ENCODE peak calls at places on chromosomes 2 and 18, in ten cellular contexts. X is transverse colon, P is sigmoid colon, H is stomach, Z is suprapubic skin, S is upper lobe of left lung, Y is tibial nerve, O is H1, U is SK-N-SH, E is K562. W is an unnamed sample. For H3K27me3, the result is how much of the 10 kb centered on the place peaks cover.

GRCh38 chr2:467892-468630 is 180.2 kb upstream of the ALKAL2 start:
- DNase-seq in U (peak), E (no peak), O (peak), P (no peak), S (no peak), Z (no peak), H (no peak), Y (no peak), X (no peak), W (no peak)

GRCh38 chr2:145460151-145460550 is 940.2 kb upstream of the ZEB2 start:
- DNase-seq in X (no peak), U (no peak), Z (no peak), H (no peak), P (no peak), S (no peak), Y (no peak), E (no peak), O (no peak), W (no peak)

GRCh38 chr2:228048838-228049490 is 132.5 kb downstream of the SPHKAP start:
- DNase-seq in P (no peak), O (no peak), Y (no peak), X (peak), U (peak), S (peak), Z (no peak), H (peak), E (peak), W (no peak)

GRCh38 chr2:121617042-121617599 is 32.1 kb downstream of the CLASP1 start:
- DNase-seq in H (no peak), O (no peak), E (no peak), P (no peak), Z (no peak), S (no peak), X (no peak), U (no peak), Y (no peak), W (no peak)

GRCh38 chr2:236782938-236783337 is 213.3 kb downstream of the ACKR3 start:
- DNase-seq in Y (no peak), H (no peak), O (no peak), P (no peak), Z (peak), E (no peak), S (no peak), X (no peak), U (no peak), W (no peak)

GRCh38 chr18:75923169-75923568 is 495.7 kb upstream of the SMIM21 start:
- DNase-seq in Y (peak), O (no peak), U (no peak), E (no peak), Z (peak), S (peak), X (peak), P (peak), H (no peak), W (peak)

GRCh38 chr2:121080013-121080772 is 204.8 kb downstream of the TFCP2L1 start:
- DNase-seq in Y (no peak), U (peak), X (peak), P (peak), H (peak), Z (peak), S (peak), O (peak), E (peak), W (peak)

GRCh38 chr2:119435148-119435952 is 3.7 kb downstream of the TMEM37 start:
- DNase-seq in E (no peak), O (no peak), S (no peak), X (peak), H (no peak), Z (no peak), U (no peak), Y (no peak), P (no peak), W (no peak)

GRCh38 chr18:32851936-32852335 is 79.1 kb upstream of the KLHL14 start:
- DNase-seq in E (no peak), Y (no peak), X (no peak), U (no peak), O (no peak), H (no peak), S (no peak), Z (no peak), P (no peak), W (no peak)

GRCh38 chr2:98734157-98734556 is 3.2 kb upstream of the MGAT4A start:
- DNase-seq in S (no peak), P (no peak), O (no peak), X (no peak), U (no peak), H (no peak), Z (no peak), Y (no peak), E (no peak), W (no peak)
- H3K27me3 ChIP-seq in S (under half), P (under half), O (under half), X (under half), U (under half), H (under half), Z (under half), Y (under half), E (under half), W (under half)

GRCh38 chr2:29747786-29748470 is 173.5 kb downstream of the ALK start:
- DNase-seq in H (no peak), S (peak), Z (no peak), Y (no peak), U (no peak), P (no peak), X (no peak), E (no peak), O (no peak), W (no peak)
- TF ChIP-seq EP300 in H (no peak), S (no peak), Z (no peak), Y (no peak), U (peak), P (no peak), X (no peak), E (no peak), O (no peak), W (no peak)

DNA sequence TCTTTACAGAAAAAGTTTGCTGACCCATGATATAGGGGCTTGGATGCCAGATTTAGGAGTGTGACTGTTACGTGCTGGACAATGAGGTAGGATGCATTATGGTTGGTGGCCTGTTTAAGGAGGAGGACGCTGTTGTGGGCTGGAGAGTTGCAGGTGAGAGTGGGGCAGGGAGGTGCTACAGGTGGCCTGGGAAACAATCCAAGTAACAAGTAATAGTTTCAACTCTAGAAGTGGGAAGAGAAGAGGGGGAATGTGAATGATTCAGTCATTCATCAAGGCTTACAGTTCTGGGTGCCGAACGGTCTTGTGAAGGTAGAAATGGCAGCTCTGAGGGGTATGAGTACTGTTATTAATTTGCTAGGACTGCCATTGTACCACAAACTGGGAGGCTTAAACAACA is 6.2 kb downstream of the FABP1 start:
- DNase-seq in O (no peak), U (no peak), E (no peak), P (no peak), X (no peak), Z (no peak), S (no peak), H (no peak), Y (no peak), W (no peak)
- H3K27me3 ChIP-seq in O (under half), U (under half), E (under half), P (under half), X (under half), Z (under half), S (under half), H (under half), Y (under half), W (under half)

DNA sequence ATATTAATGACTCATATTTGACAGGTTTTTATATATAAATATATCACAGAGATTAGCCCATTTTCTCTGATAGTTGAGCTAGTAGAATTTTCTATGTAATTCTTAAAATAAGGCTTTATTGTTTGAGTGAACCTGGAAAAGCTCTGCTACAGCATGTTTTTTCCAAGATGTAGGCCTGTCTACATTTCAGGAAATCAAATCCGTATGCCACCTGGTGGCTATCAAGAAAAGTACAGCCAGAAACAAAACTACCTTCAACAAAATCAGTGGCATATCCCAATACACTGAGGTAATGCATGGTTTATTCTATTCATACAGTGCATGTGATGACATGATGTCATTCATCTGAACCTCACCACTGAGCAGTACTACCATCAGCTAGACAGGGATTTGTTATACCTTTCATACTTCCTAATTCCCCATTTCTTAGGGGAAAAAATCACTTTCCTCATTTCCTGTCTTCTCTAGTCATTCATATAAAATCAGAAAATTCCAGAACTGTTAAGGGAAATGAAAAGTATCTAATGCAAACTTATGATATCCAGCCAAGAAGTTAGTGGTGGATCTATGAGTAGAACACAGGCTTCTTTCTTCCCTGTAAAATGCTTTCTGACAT is 310.4 kb upstream of the SYT4 start:
- DNase-seq in Y (no peak), S (no peak), Z (no peak), X (no peak), E (peak), O (no peak), P (no peak), U (peak), H (no peak), W (no peak)
- TF ChIP-seq EP300 in Y (no peak), S (no peak), Z (no peak), X (no peak), E (no peak), O (no peak), P (no peak), U (no peak), H (no peak), W (no peak)

GRCh38 chr2:20988906-20989305 is 55.0 kb downstream of the APOB start:
- DNase-seq in Z (no peak), S (no peak), H (no peak), O (no peak), Y (no peak), P (no peak), E (no peak), U (peak), X (no peak), W (no peak)

GRCh38 chr2:20990446-20990988 is 53.4 kb downstream of the APOB start:
- DNase-seq in Y (no peak), P (no peak), S (no peak), U (peak), H (no peak), E (no peak), Z (no peak), O (no peak), X (no peak), W (no peak)

GRCh38 chr2:20989404-20989803 is 54.5 kb downstream of the APOB start:
- DNase-seq in E (no peak), S (no peak), H (no peak), U (peak), Z (no peak), Y (no peak), X (no peak), P (no peak), O (no peak), W (no peak)

GRCh38 chr2:20992201-20992711 is 51.6 kb downstream of the APOB start:
- DNase-seq in X (peak), S (peak), Y (no peak), O (no peak), U (no peak), Z (no peak), E (no peak), P (peak), H (no peak), W (no peak)

DNA sequence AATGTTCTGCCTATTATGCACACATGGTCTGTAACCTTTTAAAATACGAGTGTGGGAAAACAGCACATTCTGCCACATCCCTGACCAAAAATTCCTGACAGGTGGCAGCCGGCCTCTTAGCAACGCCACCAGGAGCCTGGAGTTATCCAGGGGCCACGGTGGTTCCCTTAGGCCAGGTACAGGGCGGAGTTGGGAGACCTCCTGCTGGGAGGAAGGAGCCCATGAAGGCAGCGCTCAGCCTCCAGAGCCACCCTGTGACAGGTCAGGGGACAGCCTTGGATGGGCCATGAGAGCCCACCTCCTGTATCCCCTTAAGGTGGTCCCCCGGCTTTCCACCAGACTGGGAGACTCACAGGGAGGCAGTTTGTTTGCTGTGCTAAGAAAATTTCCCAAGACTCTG is 52.8 kb downstream of the APOB start:
- DNase-seq in H (no peak), E (no peak), X (no peak), S (no peak), P (no peak), Z (no peak), Y (no peak), U (no peak), O (no peak), W (no peak)
- H3K27me3 ChIP-seq in H (under half), E (under half), X (under half), S (under half), P (under half), Z (under half), Y (under half), U (under half), O (under half), W (under half)

GRCh38 chr2:160667811-160668210 is 174.2 kb upstream of the RBMS1 start:
- DNase-seq in P (no peak), H (no peak), U (no peak), X (no peak), O (no peak), Z (no peak), E (no peak), S (no peak), Y (no peak), W (no peak)
- TF ChIP-seq EP300 in P (no peak), H (no peak), U (no peak), X (no peak), O (no peak), Z (no peak), E (no peak), S (no peak), Y (no peak), W (no peak)

GRCh38 chr2:240782886-240783818 is 36.9 kb downstream of the KIF1A start:
- DNase-seq in S (no peak), U (no peak), Y (no peak), H (no peak), Z (no peak), X (no peak), E (no peak), O (no peak), P (peak), W (no peak)
- H3K27me3 ChIP-seq in S (under half), U (under half), Y (under half), H (under half), Z (half or more), X (under half), E (under half), O (under half), P (under half), W (under half)

W was measured in ovary.